ENCODE peak calls at places on chromosomes 7 and 10, in six cellular contexts. P, E, V, H, Q and J are unnamed samples.

GRCh38 chr10:74013004-74013403 is 15.1 kb downstream of the VCL start:
- DNase-seq in P (no peak), E (no peak), V (no peak), H (no peak), Q (no peak), J (no peak)

GRCh38 chr10:21057436-21057835 is 160.3 kb upstream of the NEBL start:
- DNase-seq in P (no peak), E (no peak), V (no peak), H (no peak), Q (no peak), J (no peak)

GRCh38 chr10:132407846-132408278 is 10.9 kb downstream of the PWWP2B start:
- DNase-seq in P (peak; percentile 67), E (no peak), V (no peak), H (peak; percentile 83), Q (no peak), J (peak; percentile 60)

GRCh38 chr7:85927226-85927625 is 716.5 kb upstream of the GRM3 start:
- DNase-seq in P (no peak), E (no peak), V (no peak), H (no peak), Q (no peak), J (no peak)

GRCh38 chr10:121332829-121333765 is 265.1 kb downstream of the FGFR2 start:
- DNase-seq in P (no peak), E (no peak), V (no peak), H (no peak), Q (no peak), J (peak; percentile 14)

GRCh38 chr10:48700493-48700892 is 15.8 kb downstream of the WDFY4 start:
- DNase-seq in P (no peak), E (no peak), V (no peak), H (no peak), Q (no peak), J (no peak)

GRCh38 chr10:132395704-132396494 is 1.1 kb upstream of the PWWP2B start:
- DNase-seq in P (peak; percentile 93), E (peak; percentile 67), V (peak; percentile 87), H (peak; percentile 92), Q (peak; percentile 48), J (no peak)

GRCh38 chr7:43568529-43568928 is 14.4 kb upstream of the STK17A start:
- DNase-seq in P (no peak), E (no peak), V (no peak), H (no peak), Q (no peak), J (no peak)

GRCh38 chr10:78857193-78857592 is 211.6 kb upstream of the ZMIZ1 start:
- DNase-seq in P (no peak), E (no peak), V (no peak), H (no peak), Q (no peak), J (no peak)

GRCh38 chr7:97342512-97342911 is 225.0 kb downstream of the SDHAF3 start:
- DNase-seq in P (no peak), E (no peak), V (no peak), H (no peak), Q (no peak), J (no peak)

GRCh38 chr7:11858668-11859302 is 26.8 kb upstream of the THSD7A start:
- DNase-seq in P (no peak), E (no peak), V (no peak), H (no peak), Q (no peak), J (no peak)

GRCh38 chr7:142804715-142805114 is 33.9 kb downstream of the PRSS2 start:
- DNase-seq in P (no peak), E (no peak), V (no peak), H (no peak), Q (no peak), J (no peak)

GRCh38 chr10:27440021-27440420 is 64.1 kb upstream of the RAB18 start:
- DNase-seq in P (no peak), E (no peak), V (no peak), H (no peak), Q (no peak), J (no peak)

GRCh38 chr10:109895095-109895818 is 28.1 kb downstream of the XPNPEP1 start:
- DNase-seq in P (peak; percentile 87), E (no peak), V (peak; percentile 74), H (no peak), Q (peak; percentile 56), J (peak; percentile 89)

GRCh38 chr7:117096297-117096696 is 143.0 kb downstream of the ST7 start:
- DNase-seq in P (no peak), E (no peak), V (no peak), H (no peak), Q (no peak), J (no peak)

GRCh38 chr7:55117286-55117685 is 98.5 kb downstream of the EGFR start:
- DNase-seq in P (no peak), E (no peak), V (no peak), H (no peak), Q (no peak), J (no peak)

GRCh38 chr10:92970301-92971070 is 90.1 kb upstream of the CYP26C1 start:
- DNase-seq in P (no peak), E (no peak), V (no peak), H (no peak), Q (no peak), J (no peak)

GRCh38 chr10:90413196-90413595 is 444.6 kb downstream of the HTR7 start:
- DNase-seq in P (no peak), E (no peak), V (no peak), H (no peak), Q (no peak), J (no peak)

GRCh38 chr10:5234106-5234877 is 37.7 kb downstream of the AKR1C4 start:
- DNase-seq in P (no peak), E (no peak), V (no peak), H (no peak), Q (peak; percentile 51), J (no peak)

GRCh38 chr10:126904807-126905686 is at the start of gene DOCK1:
- DNase-seq in P (peak; percentile 88), E (peak; percentile 63), V (peak; percentile 72), H (peak; percentile 79), Q (peak; percentile 37), J (no peak)

GRCh38 chr7:155815332-155816191 is 3.3 kb upstream of the SHH start:
- DNase-seq in P (peak; percentile 65), E (no peak), V (no peak), H (peak; percentile 47), Q (no peak), J (no peak)

GRCh38 chr10:108852211-108852610 is 1071.1 kb downstream of the XPNPEP1 start:
- DNase-seq in P (no peak), E (no peak), V (no peak), H (no peak), Q (no peak), J (no peak)

DNA sequence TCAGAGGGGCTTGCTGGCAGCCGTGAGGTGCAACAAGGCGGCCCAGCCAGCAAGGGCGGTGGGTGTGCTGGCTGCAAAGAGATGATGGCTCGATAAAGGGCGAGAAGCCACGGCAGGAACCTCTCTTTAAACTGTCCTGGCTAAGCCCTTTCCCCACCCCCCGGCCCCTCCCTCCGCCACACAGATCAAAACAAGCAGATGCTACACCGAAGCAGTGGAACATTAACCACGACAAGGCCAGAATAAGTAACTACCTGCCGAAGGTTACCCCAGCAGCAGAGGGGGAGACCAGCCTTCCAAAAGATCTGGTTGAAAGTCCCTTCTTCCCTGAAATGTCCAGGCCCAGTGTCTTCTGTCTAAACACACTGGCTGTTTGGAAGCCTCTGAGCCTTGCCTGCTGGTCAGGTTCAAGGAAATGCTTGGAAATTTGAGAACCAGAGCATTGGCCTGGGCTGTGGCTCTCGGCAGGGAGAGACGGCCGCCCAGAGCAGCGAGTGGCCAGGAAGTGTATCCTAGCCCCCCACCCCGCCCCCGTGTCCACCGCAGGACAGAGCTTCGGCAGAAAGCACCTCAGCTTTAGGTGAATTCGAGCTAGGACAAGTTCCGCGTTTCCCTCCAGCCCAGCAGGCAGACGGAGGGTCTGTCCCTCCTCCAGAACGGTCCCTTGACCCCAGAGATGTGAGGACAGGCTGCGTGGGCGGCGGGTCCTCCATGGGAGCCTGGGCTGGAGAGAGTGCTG is 2.1 kb downstream of the FAM20C start:
- DNase-seq in P (no peak), E (no peak), V (no peak), H (no peak), Q (no peak), J (no peak)
- H3K4me3 ChIP-seq in P (peak overlapping the region; percentile 86), E (peak overlapping the region; percentile 81), V (peak overlapping the region; percentile 73), H (peak overlapping the region; percentile 50), Q (peak overlapping the region; percentile 84), J (peak overlapping the region; percentile 88)

DNA sequence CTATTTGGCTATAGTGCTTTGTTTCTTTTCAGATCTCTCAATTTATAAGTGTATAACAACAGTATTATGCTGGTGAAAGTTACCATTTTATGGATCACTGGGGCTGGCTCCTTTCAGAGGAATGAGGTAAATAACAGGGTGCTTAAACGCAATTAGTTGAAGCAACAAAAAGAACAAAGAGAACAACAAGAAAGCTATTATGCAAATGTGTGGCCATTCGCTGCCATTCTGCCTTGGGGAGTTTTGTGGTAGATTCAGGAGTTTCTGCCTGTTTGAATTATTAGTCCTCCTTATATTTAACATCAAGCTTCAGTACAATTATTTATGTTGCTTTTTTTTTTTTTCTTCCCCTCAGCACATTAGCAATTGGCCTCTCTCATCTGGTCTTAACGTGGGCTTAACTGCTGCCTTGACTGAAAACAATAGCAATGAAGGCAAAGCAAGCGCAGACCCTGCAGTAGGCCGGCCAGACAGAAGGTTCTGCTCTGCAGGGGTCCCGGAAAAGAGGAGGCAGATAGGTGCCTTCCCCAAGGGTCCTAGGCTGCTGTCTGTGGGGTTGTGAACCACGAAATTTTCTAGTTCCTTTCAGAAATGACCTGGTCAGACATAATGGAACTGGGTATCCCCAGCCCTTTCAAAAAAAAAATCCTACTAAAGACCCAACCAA is 339.9 kb upstream of the PODXL start:
- DNase-seq in P (no peak), E (no peak), V (no peak), H (no peak), Q (no peak), J (no peak)
- H3K4me3 ChIP-seq in P (no peak overlapping the region), E (no peak overlapping the region), V (no peak overlapping the region), H (no peak overlapping the region), Q (no peak overlapping the region), J (no peak overlapping the region)

DNA sequence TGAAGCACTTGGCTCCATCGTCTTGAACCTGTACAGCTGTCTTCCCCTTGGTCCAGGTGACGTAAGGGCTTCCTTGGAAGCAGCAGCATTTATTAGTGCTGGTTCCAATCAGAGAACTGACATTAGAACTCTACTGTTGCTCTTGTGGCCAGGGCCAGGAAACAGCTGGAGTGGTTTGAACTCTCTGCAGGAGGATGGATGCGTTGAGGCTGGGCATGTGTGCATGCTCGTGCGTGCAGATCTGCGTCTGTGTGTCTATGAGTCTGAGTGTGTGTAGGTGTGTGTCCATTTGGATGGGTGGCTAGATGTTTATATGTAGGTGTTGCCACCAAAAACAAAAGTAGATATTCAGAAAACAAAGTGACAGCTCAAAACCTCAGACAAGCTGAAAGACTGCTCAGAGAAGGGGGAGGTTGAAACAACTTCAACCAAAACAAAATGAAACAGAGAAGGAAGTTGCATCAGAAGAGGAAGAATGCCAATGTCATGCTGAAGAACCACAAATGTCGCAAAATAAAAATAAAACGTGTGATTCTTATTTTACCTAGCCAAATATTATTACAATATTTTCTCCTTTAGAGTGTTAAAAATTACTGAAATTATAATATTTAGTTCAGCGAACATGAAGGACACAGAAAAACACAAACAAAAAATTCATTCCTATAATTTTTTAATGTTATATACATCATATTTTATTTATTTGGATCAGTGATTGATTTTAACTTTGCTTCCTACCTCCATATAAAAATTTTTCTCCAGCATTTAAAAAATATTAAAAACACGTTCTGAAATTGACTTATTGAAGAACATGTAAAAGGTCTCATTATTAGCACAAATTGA is 96.1 kb upstream of the MKLN1 start:
- DNase-seq in P (peak; percentile 61), E (peak; percentile 20), V (peak; percentile 41), H (no peak), Q (peak; percentile 28), J (no peak)
- H3K4me3 ChIP-seq in P (no peak overlapping the region), E (no peak overlapping the region), V (peak overlapping the region; percentile 17), H (no peak overlapping the region), Q (no peak overlapping the region), J (no peak overlapping the region)

GRCh38 chr7:9231683-9232082 is 798.3 kb downstream of the NXPH1 start:
- DNase-seq in P (no peak), E (no peak), V (no peak), H (no peak), Q (no peak), J (no peak)

GRCh38 chr7:9226500-9226899 is 793.1 kb downstream of the NXPH1 start:
- DNase-seq in P (no peak), E (no peak), V (no peak), H (no peak), Q (no peak), J (no peak)
- H3K4me3 ChIP-seq in P (no peak overlapping the region), E (no peak overlapping the region), V (no peak overlapping the region), H (no peak overlapping the region), Q (no peak overlapping the region), J (no peak overlapping the region)